ENCODE peak calls at places on chromosomes 16 and 17, in six cellular contexts. W is lower lobe of right lung, H is GM19239, Z is NCI-H187 treated with DMSO at 0.1 percent for 48 hours, Q is NCI-H2107, E is GM23248. I is an unnamed sample.

GRCh38 chr17:50363217-50364060 is 9.5 kb downstream of the MRPL27 start:
- DNase-seq in Q (no peak), E (peak), W (no peak), H (no peak), Z (no peak), I (no peak)

GRCh38 chr17:62303476-62303875 is 76.9 kb upstream of the EFCAB3 start:
- DNase-seq in Z (no peak), Q (no peak), E (no peak), W (no peak), H (no peak), I (no peak)

GRCh38 chr17:70621593-70621992 is 452.3 kb downstream of the KCNJ2 start:
- DNase-seq in E (peak), Q (no peak), W (no peak), Z (no peak), H (no peak), I (no peak)

GRCh38 chr17:75773121-75773807 is 8.3 kb upstream of the GALK1 start:
- DNase-seq in Z (no peak), Q (no peak), W (no peak), H (no peak), E (no peak), I (no peak)

GRCh38 chr16:85136213-85136704 is 24.0 kb upstream of the CIBAR2 start:
- DNase-seq in H (no peak), Q (no peak), Z (no peak), W (peak), E (no peak), I (no peak)

GRCh38 chr17:62675260-62675659 is 47.8 kb downstream of the MRC2 start:
- DNase-seq in W (peak), Q (no peak), Z (no peak), H (no peak), E (no peak), I (no peak)

GRCh38 chr17:41710472-41711090 is 1.6 kb upstream of the GAST start:
- DNase-seq in H (no peak), Q (peak), Z (no peak), W (no peak), E (peak), I (no peak)

GRCh38 chr17:1709403-1709891 is 730 bp downstream of the TLCD2 start:
- DNase-seq in W (no peak), Z (no peak), Q (no peak), H (no peak), E (peak), I (no peak)

GRCh38 chr16:66322174-66322573 is 44.3 kb upstream of the CDH5 start:
- DNase-seq in E (no peak), H (no peak), W (no peak), Z (no peak), Q (no peak), I (no peak)

GRCh38 chr17:78249836-78250806 is 18.7 kb downstream of the TMEM235 start:
- DNase-seq in W (no peak), Z (no peak), H (no peak), E (no peak), Q (no peak), I (peak)

GRCh38 chr16:86447228-86447627 is 63.1 kb upstream of the FOXF1 start:
- DNase-seq in H (no peak), Z (no peak), E (no peak), W (no peak), Q (no peak), I (no peak)

GRCh38 chr16:70679653-70680494 is 6.0 kb downstream of the MTSS2 start:
- DNase-seq in W (peak), E (peak), Z (no peak), Q (no peak), H (no peak), I (no peak)

GRCh38 chr17:16920628-16921020 is 51.3 kb downstream of the TNFRSF13B start:
- DNase-seq in W (peak), H (no peak), Z (no peak), Q (no peak), E (no peak), I (no peak)

GRCh38 chr16:49755291-49755611 is 100.7 kb downstream of the ZNF423 start:
- DNase-seq in Z (no peak), H (no peak), E (peak), W (no peak), Q (no peak), I (no peak)

GRCh38 chr16:25217119-25217511 is 368 bp downstream of the AQP8 start:
- DNase-seq in H (no peak), E (no peak), W (no peak), Z (no peak), Q (no peak), I (no peak)

GRCh38 chr17:3004150-3004801 is 59.1 kb downstream of the OR1D5 start:
- DNase-seq in H (peak), Z (peak), Q (peak), E (peak), W (peak), I (peak)

GRCh38 chr17:44390250-44390649 is 801 bp upstream of the ITGA2B start:
- DNase-seq in Z (no peak), W (no peak), E (no peak), Q (no peak), H (no peak), I (no peak)

GRCh38 chr16:907819-908218 is 63.0 kb downstream of the LMF1 start:
- DNase-seq in Q (no peak), E (no peak), W (peak), Z (no peak), H (no peak), I (no peak)

GRCh38 chr17:76597156-76598003 is 11.7 kb upstream of the ST6GALNAC2 start:
- DNase-seq in Z (peak), Q (peak), H (no peak), W (peak), E (no peak), I (no peak)

GRCh38 chr17:74211929-74212261 is 1.5 kb upstream of the TTYH2 start:
- DNase-seq in E (peak), W (no peak), Q (no peak), Z (no peak), H (no peak), I (no peak)

GRCh38 chr17:58344047-58344790 is 7.8 kb downstream of the SUPT4H1 start:
- DNase-seq in H (no peak), W (no peak), E (no peak), Z (no peak), Q (no peak), I (no peak)

GRCh38 chr16:31265329-31266245 is 5.8 kb downstream of the ITGAM start:
- DNase-seq in Q (no peak), H (peak), Z (no peak), W (no peak), E (peak), I (no peak)

GRCh38 chr17:60577147-60577925 is 22.7 kb upstream of the PPM1D start:
- DNase-seq in H (no peak), E (peak), W (no peak), Q (no peak), Z (no peak), I (no peak)

GRCh38 chr17:44979426-44980273 is 11.5 kb upstream of the C1QL1 start:
- DNase-seq in Z (no peak), Q (no peak), E (no peak), H (no peak), W (no peak), I (no peak)

GRCh38 chr16:53840472-53840871 is 136.5 kb downstream of the FTO start:
- DNase-seq in W (no peak), E (no peak), Q (no peak), H (no peak), Z (no peak), I (no peak)

GRCh38 chr16:29857133-29857760 is 5.8 kb downstream of the CDIPT start:
- DNase-seq in Q (no peak), W (no peak), H (no peak), Z (no peak), E (peak), I (no peak)

GRCh38 chr17:69246726-69247375 is 18.2 kb upstream of the ABCA10 start:
- DNase-seq in Q (no peak), E (peak), Z (peak), W (no peak), H (peak), I (no peak)